ENCODE peak calls at places on chromosome 6, in ten cellular contexts. P is pancreas; M is activated T-cell treated with anti-CD3 and anti-CD28 coated beads, Interleukin-2, amount 50 U/mL, for 72 hours; B is activated CD4-positive, alpha-beta memory T cell treated with anti-CD3 and anti-CD28 coated beads, Interleukin-2, amount 10 ng/mL, durations not matched to agents 7 days and 5 days; R is epithelial cell of prostate; S is EL; K is GM13976; F is NCI-H2029 treated with DMSO at 0.1 percent for 48 hours; U is AG04449; G is lung microvascular endothelial cell. I is an unnamed sample.

GRCh38 chr6:132758689-132759088 is 985 bp upstream of the VNN2 start:
- DNase-seq in P (no peak), M (no peak), B (no peak), R (no peak), S (no peak), K (no peak), F (no peak), U (no peak), G (no peak), I (no peak)

GRCh38 chr6:3052481-3053230 is 15.6 kb upstream of the RIPK1 start:
- DNase-seq in P (no peak), M (no peak), B (no peak), R (no peak), S (no peak), K (no peak), F (no peak), U (no peak), G (no peak), I (no peak)

GRCh38 chr6:17103715-17104114 is 1.9 kb downstream of the STMND1 start:
- DNase-seq in P (no peak), M (no peak), B (no peak), R (no peak), S (no peak), K (no peak), F (no peak), U (no peak), G (no peak), I (no peak)

GRCh38 chr6:157273756-157274088 is 49.6 kb downstream of the TMEM242 start:
- DNase-seq in P (no peak), M (peak), B (peak), R (no peak), S (no peak), K (peak), F (no peak), U (no peak), G (no peak), I (no peak)

GRCh38 chr6:40854592-40854991 is 184.4 kb downstream of the UNC5CL start:
- DNase-seq in P (no peak), M (no peak), B (no peak), R (no peak), S (no peak), K (no peak), F (no peak), U (no peak), G (no peak), I (no peak)

GRCh38 chr6:13101985-13102384 is 226.4 kb downstream of the TBC1D7 start:
- DNase-seq in P (no peak), M (no peak), B (no peak), R (no peak), S (no peak), K (no peak), F (no peak), U (no peak), G (no peak), I (no peak)

GRCh38 chr6:158571826-158572652 is 12.1 kb downstream of the TMEM181 start:
- DNase-seq in P (peak), M (no peak), B (peak), R (no peak), S (no peak), K (no peak), F (no peak), U (no peak), G (no peak), I (peak)

GRCh38 chr6:84449220-84449619 is 221.8 kb upstream of the CEP162 start:
- DNase-seq in P (no peak), M (no peak), B (no peak), R (no peak), S (no peak), K (no peak), F (no peak), U (no peak), G (peak), I (no peak)

GRCh38 chr6:13074746-13075490 is 253.4 kb downstream of the TBC1D7 start:
- DNase-seq in P (no peak), M (no peak), B (no peak), R (no peak), S (no peak), K (no peak), F (no peak), U (no peak), G (no peak), I (no peak)

GRCh38 chr6:143346004-143346403 is 104.5 kb downstream of the ADAT2 start:
- DNase-seq in P (no peak), M (no peak), B (no peak), R (no peak), S (no peak), K (no peak), F (no peak), U (no peak), G (no peak), I (no peak)